ENCODE peak calls at places on chromosomes 7 and 10, in eight cellular contexts. X, K, D, V, W, S, O and L are unnamed samples.

GRCh38 chr10:51881213-51881612 is 181.8 kb upstream of the CSTF2T start:
- DNase-seq in X (no peak), K (no peak), D (no peak), V (no peak), W (no peak), S (no peak), O (no peak), L (no peak)

GRCh38 chr10:74460812-74461211 is 309.8 kb downstream of the ADK start:
- DNase-seq in X (peak; percentile 7), K (no peak), D (no peak), V (no peak), W (no peak), S (no peak), O (peak; percentile 5), L (no peak)

GRCh38 chr10:50503661-50504320 is 120.0 kb downstream of the SGMS1 start:
- DNase-seq in X (no peak), K (no peak), D (no peak), V (no peak), W (no peak), S (no peak), O (no peak), L (peak; percentile 97)

GRCh38 chr10:51063659-51064535 is 10.4 kb upstream of the PRKG1 start:
- DNase-seq in X (peak; percentile 77), K (no peak), D (no peak), V (no peak), W (no peak), S (no peak), O (peak; percentile 78), L (peak; percentile 54)

GRCh38 chr7:50449881-50450690 is at the start of gene FIGNL1:
- DNase-seq in X (peak; percentile 84), K (peak; percentile 88), D (peak; percentile 90), V (peak; percentile 81), W (peak; percentile 77), S (peak; percentile 85), O (peak; percentile 82), L (peak; percentile 47)

GRCh38 chr7:135650831-135651573 is 11.3 kb upstream of the STMP1 start:
- DNase-seq in X (peak; percentile 32), K (no peak), D (no peak), V (no peak), W (no peak), S (no peak), O (peak; percentile 83), L (no peak)

GRCh38 chr10:78718032-78718572 is 350.7 kb upstream of the ZMIZ1 start:
- DNase-seq in X (no peak), K (no peak), D (no peak), V (no peak), W (no peak), S (no peak), O (no peak), L (no peak)

GRCh38 chr10:67943917-67944316 is 59.5 kb downstream of the SIRT1 start:
- DNase-seq in X (no peak), K (no peak), D (no peak), V (no peak), W (no peak), S (no peak), O (no peak), L (no peak)

GRCh38 chr10:5088703-5089261 is 5.4 kb upstream of the AKR1C3 start:
- DNase-seq in X (no peak), K (no peak), D (no peak), V (no peak), W (no peak), S (no peak), O (no peak), L (no peak)

DNA sequence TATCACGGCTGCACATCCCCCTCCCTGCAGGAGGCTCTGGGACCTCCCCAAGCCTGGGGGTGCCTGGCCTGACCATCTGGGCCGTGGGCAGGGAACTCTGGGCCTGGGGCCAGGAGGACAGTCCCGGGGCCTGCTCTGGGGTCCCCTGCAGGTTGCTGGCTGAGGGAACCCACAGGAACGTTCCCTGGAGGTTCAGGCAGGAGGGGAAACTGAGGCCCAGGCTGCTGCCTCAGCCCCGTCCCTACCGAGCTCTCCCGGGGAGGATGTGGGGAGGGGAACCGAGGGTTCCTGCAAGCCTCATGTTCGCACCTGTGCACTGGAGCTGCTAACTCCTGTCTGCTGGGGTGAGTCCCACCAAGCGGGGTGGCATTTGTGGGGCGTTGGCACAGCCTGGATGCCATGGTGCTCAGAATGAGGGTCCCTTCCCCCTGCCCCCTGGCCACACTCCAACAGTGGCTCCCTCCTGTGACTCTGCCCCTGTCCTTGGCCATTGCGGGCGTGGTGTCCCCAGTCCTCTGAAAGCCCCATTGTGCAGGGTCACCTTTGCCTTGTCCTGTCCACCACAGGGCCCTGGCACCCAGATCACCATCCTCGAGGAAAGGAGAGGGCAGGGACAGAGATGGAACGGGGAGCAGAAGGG is 9.4 kb downstream of the ELFN1 start:
- DNase-seq in X (no peak), K (peak; percentile 25), D (no peak), V (no peak), W (no peak), S (no peak), O (no peak), L (no peak)
- H3K36me3 ChIP-seq in X (no peaks in the 10 kb centered on the region), K (no peaks in the 10 kb centered on the region), D (no peaks in the 10 kb centered on the region), V (no peaks in the 10 kb centered on the region), W (no peaks in the 10 kb centered on the region), S (no peaks in the 10 kb centered on the region), O (no peaks in the 10 kb centered on the region), L (no peaks in the 10 kb centered on the region)

DNA sequence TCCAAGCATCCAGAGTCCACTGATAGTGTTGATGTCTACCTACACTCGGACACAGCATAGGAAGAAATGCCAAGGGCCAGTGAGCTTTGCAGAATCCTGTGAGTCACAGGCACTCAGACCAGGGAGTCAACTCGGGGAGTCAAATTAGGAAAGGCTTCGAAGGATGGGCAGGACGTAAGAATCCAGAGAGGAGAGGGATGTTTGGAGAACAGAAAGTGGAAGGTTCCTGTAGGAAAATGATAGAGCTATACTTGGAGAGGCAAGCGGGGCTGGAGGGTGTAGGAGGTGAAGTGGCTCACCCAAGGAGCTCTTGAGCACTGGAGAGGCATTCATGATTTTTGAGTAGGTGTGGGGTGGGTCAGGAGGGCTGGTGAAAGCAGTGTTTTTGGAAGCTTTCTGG is 3.0 kb downstream of the ZYX start:
- DNase-seq in X (peak; percentile 63), K (no peak), D (no peak), V (no peak), W (no peak), S (no peak), O (peak; percentile 70), L (no peak)
- H3K36me3 ChIP-seq in X (peaks cover 35% of the 10 kb centered on the region), K (peaks cover 40% of the 10 kb centered on the region), D (peaks cover 46% of the 10 kb centered on the region), V (peaks cover 16% of the 10 kb centered on the region), W (no peaks in the 10 kb centered on the region), S (peaks cover 34% of the 10 kb centered on the region), O (peaks cover 12% of the 10 kb centered on the region), L (peaks cover 32% of the 10 kb centered on the region)

GRCh38 chr7:75985009-75985517 is 9.3 kb downstream of the TMEM120A start:
- DNase-seq in X (no peak), K (peak; percentile 58), D (no peak), V (no peak), W (no peak), S (no peak), O (no peak), L (no peak)
- H3K36me3 ChIP-seq in X (peaks cover 80% of the 10 kb centered on the region), K (peaks cover 15% of the 10 kb centered on the region), D (peaks cover 81% of the 10 kb centered on the region), V (peaks cover 8% of the 10 kb centered on the region), W (no peaks in the 10 kb centered on the region), S (peaks cover 11% of the 10 kb centered on the region), O (no peaks in the 10 kb centered on the region), L (peaks cover 22% of the 10 kb centered on the region)

GRCh38 chr7:75889826-75890225 is 11.0 kb downstream of the RHBDD2 start:
- DNase-seq in X (no peak), K (no peak), D (no peak), V (no peak), W (no peak), S (no peak), O (peak; percentile 60), L (no peak)

GRCh38 chr7:75885011-75885410 is 6.2 kb downstream of the RHBDD2 start:
- DNase-seq in X (no peak), K (no peak), D (no peak), V (no peak), W (no peak), S (no peak), O (no peak), L (no peak)

GRCh38 chr7:75889223-75889825 is 10.5 kb downstream of the RHBDD2 start:
- DNase-seq in X (no peak), K (peak; percentile 24), D (no peak), V (no peak), W (no peak), S (no peak), O (no peak), L (no peak)

GRCh38 chr7:75888464-75889222 is 9.8 kb downstream of the RHBDD2 start:
- DNase-seq in X (no peak), K (no peak), D (peak; percentile 63), V (no peak), W (no peak), S (no peak), O (no peak), L (no peak)

GRCh38 chr7:75887669-75888369 is 9.0 kb downstream of the RHBDD2 start:
- DNase-seq in X (no peak), K (no peak), D (no peak), V (no peak), W (no peak), S (no peak), O (no peak), L (no peak)
- H3K36me3 ChIP-seq in X (peaks cover 51% of the 10 kb centered on the region), K (peaks cover 27% of the 10 kb centered on the region), D (peaks cover 61% of the 10 kb centered on the region), V (peaks cover 22% of the 10 kb centered on the region), W (no peaks in the 10 kb centered on the region), S (peaks cover 43% of the 10 kb centered on the region), O (peaks cover 20% of the 10 kb centered on the region), L (peaks cover 27% of the 10 kb centered on the region)

GRCh38 chr7:99460651-99461050 is 5.3 kb downstream of the ATP5MF start:
- DNase-seq in X (no peak), K (no peak), D (no peak), V (no peak), W (no peak), S (no peak), O (no peak), L (peak; percentile 73)
- H3K36me3 ChIP-seq in X (peaks cover 52% of the 10 kb centered on the region), K (peaks cover 28% of the 10 kb centered on the region), D (peaks cover 62% of the 10 kb centered on the region), V (peaks cover 28% of the 10 kb centered on the region), W (no peaks in the 10 kb centered on the region), S (peaks cover 41% of the 10 kb centered on the region), O (peaks cover 19% of the 10 kb centered on the region), L (peaks cover 24% of the 10 kb centered on the region)

GRCh38 chr10:100158044-100158805 is 27.6 kb downstream of the ERLIN1 start:
- DNase-seq in X (no peak), K (no peak), D (no peak), V (no peak), W (no peak), S (no peak), O (no peak), L (peak; percentile 25)
- H3K36me3 ChIP-seq in X (peaks cover 67% of the 10 kb centered on the region), K (peaks cover 2% of the 10 kb centered on the region), D (peaks cover 59% of the 10 kb centered on the region), V (peaks cover 21% of the 10 kb centered on the region), W (no peaks in the 10 kb centered on the region), S (peaks cover 38% of the 10 kb centered on the region), O (peaks cover 11% of the 10 kb centered on the region), L (peaks cover 3% of the 10 kb centered on the region)